ENCODE peak calls at places on chromosomes 12 and 14, in five cellular contexts. G is body of pancreas, L is A549, M is esophagus squamous epithelium, W is ovary. O is an unnamed sample. For H3K4me1, the result is how much of the 10 kb centered on the place peaks cover.

GRCh38 chr12:10501031-10501430 is 4.7 kb upstream of the EIF2S3B start:
- DNase-seq in M (no peak), W (no peak), L (no peak), G (no peak), O (no peak)

GRCh38 chr14:99821519-99822165 is 28.4 kb downstream of the EML1 start:
- DNase-seq in G (peak), W (no peak), M (no peak), L (no peak), O (no peak)

GRCh38 chr12:78560633-78561032 is 303.9 kb upstream of the SYT1 start:
- DNase-seq in M (no peak), W (no peak), L (no peak), G (no peak), O (no peak)

GRCh38 chr12:23209793-23210192 is 584.8 kb downstream of the ETNK1 start:
- DNase-seq in G (no peak), M (no peak), W (no peak), L (no peak), O (no peak)

GRCh38 chr12:11635341-11635740 is 14.1 kb upstream of the ETV6 start:
- DNase-seq in L (no peak), M (no peak), W (no peak), G (no peak), O (no peak)

GRCh38 chr12:52004042-52004648 is 2.6 kb upstream of the TAMALIN start:
- DNase-seq in L (peak), G (peak), W (peak), M (no peak), O (no peak)

GRCh38 chr12:68290126-68290525 is 36.7 kb upstream of the IL22 start:
- DNase-seq in W (no peak), L (no peak), M (no peak), G (no peak), O (no peak)

GRCh38 chr14:89190779-89191513 is 226.1 kb downstream of the FOXN3 start:
- DNase-seq in M (no peak), G (no peak), W (no peak), L (no peak), O (no peak)

GRCh38 chr14:101505216-101505970 is 55.9 kb upstream of the DIO3 start:
- DNase-seq in G (peak), M (no peak), W (peak), L (no peak), O (peak)

GRCh38 chr14:20350860-20351259 is 7.4 kb downstream of the PARP2 start:
- DNase-seq in W (no peak), G (no peak), M (no peak), L (no peak), O (no peak)

GRCh38 chr14:89252887-89253532 is 164.0 kb downstream of the FOXN3 start:
- DNase-seq in M (no peak), L (no peak), G (no peak), W (no peak), O (no peak)

GRCh38 chr14:75223664-75224154 is 47.3 kb upstream of the TMED10 start:
- DNase-seq in L (no peak), W (no peak), M (no peak), G (peak), O (no peak)

GRCh38 chr14:92867246-92867925 is 55.6 kb upstream of the CHGA start:
- DNase-seq in G (no peak), M (no peak), W (no peak), L (no peak), O (no peak)

GRCh38 chr12:119383206-119383605 is 48.7 kb downstream of the CCDC60 start:
- DNase-seq in L (no peak), W (no peak), G (no peak), M (no peak), O (no peak)

GRCh38 chr12:98345308-98345876 is 170.0 kb upstream of the TMPO start:
- DNase-seq in L (no peak), G (no peak), W (no peak), M (no peak), O (no peak)

GRCh38 chr12:85741051-85741450 is 95.2 kb downstream of the RASSF9 start:
- DNase-seq in W (no peak), G (no peak), M (no peak), L (no peak), O (no peak)

GRCh38 chr12:49932023-49932422 is 18.5 kb upstream of the AQP2 start:
- DNase-seq in G (no peak), L (no peak), W (no peak), M (no peak), O (peak)

GRCh38 chr14:63032056-63032455 is 13.2 kb downstream of the KCNH5 start:
- DNase-seq in M (no peak), L (no peak), G (peak), W (no peak), O (no peak)

GRCh38 chr14:77574446-77575125 is 41.9 kb downstream of the SPTLC2 start:
- DNase-seq in G (no peak), W (no peak), M (no peak), L (no peak), O (no peak)

GRCh38 chr12:63900922-63901793 is 56.7 kb downstream of the SRGAP1 start:
- DNase-seq in G (no peak), L (peak), W (no peak), M (no peak), O (no peak)

GRCh38 chr12:14836336-14837210 is 6.8 kb downstream of the ART4 start:
- DNase-seq in M (no peak), G (no peak), L (peak), W (no peak), O (no peak)

GRCh38 chr12:18905134-18905533 is 167.2 kb downstream of the CAPZA3 start:
- DNase-seq in W (no peak), G (no peak), L (no peak), M (no peak), O (no peak)

GRCh38 chr12:31659087-31659942 is at the start of gene ETFBKMT:
- DNase-seq in M (peak), L (peak), G (peak), W (peak), O (peak)
- TF ChIP-seq POLR2A in M (no peak), L (peak), G (peak), W (peak), O (no peak)

GRCh38 chr12:56635539-56636117 is 5.5 kb upstream of the BAZ2A start:
- DNase-seq in W (no peak), G (no peak), M (no peak), L (no peak), O (peak)
- H3K4me1 ChIP-seq in W (under half), G (half or more), M (under half), L (under half), O (under half)

GRCh38 chr14:42192659-42193425 is 586.2 kb downstream of the LRFN5 start:
- DNase-seq in M (no peak), W (no peak), L (peak), G (no peak), O (no peak)
- TF ChIP-seq POLR2A in M (no peak), W (no peak), L (no peak), G (no peak), O (no peak)

GRCh38 chr12:128814411-128815261 is 9.1 kb downstream of the SLC15A4 start:
- DNase-seq in L (no peak), M (no peak), G (no peak), W (no peak), O (no peak)
- H3K4me1 ChIP-seq in L (under half), M (under half), G (half or more), W (under half), O (half or more)

GRCh38 chr12:81080431-81080983 is 2.6 kb downstream of the ACSS3 start:
- DNase-seq in G (no peak), L (no peak), W (no peak), M (no peak), O (no peak)
- TF ChIP-seq POLR2A in G (no peak), L (no peak), W (no peak), M (no peak), O (no peak)

GRCh38 chr12:54021006-54021405 is 7.2 kb upstream of the HOXC6 start:
- DNase-seq in G (no peak), M (no peak), L (no peak), W (peak), O (no peak)
- H3K4me1 ChIP-seq in G (under half), M (under half), L (under half), W (under half), O (under half)

GRCh38 chr12:65696227-65696626 is 128.1 kb upstream of the HMGA2 start:
- DNase-seq in M (no peak), W (no peak), G (no peak), L (no peak), O (no peak)

GRCh38 chr12:65689508-65689907 is 134.8 kb upstream of the HMGA2 start:
- DNase-seq in M (no peak), G (no peak), W (no peak), L (no peak), O (no peak)

GRCh38 chr12:65699251-65699650 is 125.0 kb upstream of the HMGA2 start:
- DNase-seq in L (no peak), W (no peak), G (no peak), M (no peak), O (no peak)

GRCh38 chr12:65690477-65690876 is 133.8 kb upstream of the HMGA2 start:
- DNase-seq in L (no peak), W (no peak), M (no peak), G (no peak), O (no peak)

GRCh38 chr12:65695077-65695865 is 129.0 kb upstream of the HMGA2 start:
- DNase-seq in L (peak), M (no peak), W (no peak), G (peak), O (no peak)
- TF ChIP-seq POLR2A in L (no peak), M (no peak), W (no peak), G (no peak), O (no peak)

O was measured in spleen.